ENCODE peak calls at places on chromosomes 16 and 17, in four cellular contexts. U, D, Q and T are unnamed samples. For H3K27me3, the result is how much of the 10 kb centered on the place peaks cover.

GRCh38 chr16:85554791-85555548 is 58.2 kb upstream of the GSE1 start:
- DNase-seq in D (peak), U (peak), Q (peak), T (peak)

GRCh38 chr17:32266389-32267269 is 997 bp downstream of the RHBDL3 start:
- DNase-seq in U (no peak), D (no peak), Q (peak), T (no peak)

GRCh38 chr17:81000631-81001357 is 9.2 kb downstream of the CHMP6 start:
- DNase-seq in Q (no peak), U (no peak), D (no peak), T (no peak)

GRCh38 chr17:33200587-33200986 is 92.5 kb downstream of the ASIC2 start:
- DNase-seq in D (no peak), U (no peak), Q (no peak), T (no peak)

GRCh38 chr17:18248300-18248731 is 10.2 kb downstream of the FLII start:
- DNase-seq in Q (peak), D (peak), U (no peak), T (no peak)

GRCh38 chr16:31476305-31477219 is 4.6 kb downstream of the TGFB1I1 start:
- DNase-seq in Q (peak), D (peak), U (peak), T (peak)

GRCh38 chr17:80431246-80432195 is 16.6 kb downstream of the ENDOV start:
- DNase-seq in Q (no peak), D (no peak), U (peak), T (no peak)

GRCh38 chr16:1863681-1864460 is 8.1 kb downstream of the MEIOB start:
- DNase-seq in Q (peak), D (no peak), U (no peak), T (no peak)

GRCh38 chr16:12146966-12147365 is 170.4 kb downstream of the SNX29 start:
- DNase-seq in Q (no peak), U (no peak), D (no peak), T (no peak)
- H3K4me3 ChIP-seq in Q (no peak), U (no peak), D (no peak), T (no peak)

DNA sequence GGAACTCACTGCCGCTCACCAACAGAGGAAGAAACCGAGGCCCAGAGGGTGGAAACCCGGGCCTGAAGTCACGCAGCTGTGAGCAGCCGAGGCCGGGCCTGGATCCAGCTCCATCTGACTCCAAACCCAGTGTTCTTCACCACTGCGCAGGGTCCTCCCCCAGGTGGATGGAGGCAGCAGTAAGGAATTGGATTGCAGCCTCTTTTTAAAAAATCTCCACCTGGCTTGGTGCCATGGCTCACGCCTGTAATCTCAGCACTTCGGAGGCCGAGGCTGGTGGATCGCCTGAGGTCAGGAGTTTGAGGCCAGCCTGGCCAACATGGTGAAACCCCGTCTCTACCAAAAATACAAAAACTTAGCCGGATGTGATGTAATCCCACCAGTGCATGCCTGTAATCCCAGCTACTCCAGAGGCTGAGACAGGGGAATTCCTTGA is 177.2 kb downstream of the FOXL1 start:
- DNase-seq in Q (no peak), D (peak), U (peak), T (peak)
- H3K27me3 ChIP-seq in Q (under half), D (under half), U (under half), T (under half)

GRCh38 chr17:43994272-43995149 is 9.9 kb upstream of the NAGS start:
- DNase-seq in U (peak), D (peak), Q (peak), T (peak)
- H3K4me3 ChIP-seq in U (no peak), D (peak), Q (peak), T (peak)

GRCh38 chr16:48810803-48811453 is 200.9 kb upstream of the N4BP1 start:
- DNase-seq in U (no peak), D (no peak), Q (no peak), T (no peak)

GRCh38 chr16:48812856-48813255 is 202.9 kb upstream of the N4BP1 start:
- DNase-seq in U (no peak), Q (no peak), D (no peak), T (no peak)

GRCh38 chr16:48814994-48815393 is 205.0 kb upstream of the N4BP1 start:
- DNase-seq in U (no peak), Q (no peak), D (no peak), T (no peak)

GRCh38 chr16:48811478-48811877 is 201.5 kb upstream of the N4BP1 start:
- DNase-seq in Q (no peak), U (no peak), D (no peak), T (no peak)

GRCh38 chr16:48813485-48813884 is 203.5 kb upstream of the N4BP1 start:
- DNase-seq in D (no peak), U (no peak), Q (no peak), T (no peak)
- H3K27me3 ChIP-seq in D (under half), U (under half), Q (half or more), T (under half)